ENCODE peak calls at places on chromosome 11, in nine cellular contexts. R is fibroblast of mammary gland, B is epithelial cell of esophagus, S is psoas muscle, J is cardiac muscle cell, H is left lung, A is HCT116, G is A549, C is sigmoid colon. Z is an unnamed sample.

GRCh38 chr11:32436751-32437405 is 1.5 kb upstream of the WT1 start:
- DNase-seq in R (no peak), B (no peak), S (no peak), J (no peak), H (no peak), A (no peak), G (no peak), C (no peak), Z (peak; percentile 42)

GRCh38 chr11:134610116-134610910 is 198.3 kb upstream of the B3GAT1 start:
- DNase-seq in R (no peak), B (no peak), S (no peak), J (no peak), H (no peak), A (no peak), G (no peak), C (no peak), Z (no peak)

GRCh38 chr11:112509300-112509699 is 248.6 kb upstream of the PLET1 start:
- DNase-seq in R (no peak), B (no peak), S (no peak), J (no peak), H (no peak), A (no peak), G (no peak), C (no peak), Z (no peak)

GRCh38 chr11:24295360-24295759 is 201.5 kb upstream of the LUZP2 start:
- DNase-seq in R (no peak), B (no peak), S (no peak), J (peak; percentile 28), H (no peak), A (no peak), G (no peak), C (no peak), Z (no peak)

GRCh38 chr11:49208006-49208721 is at the start of gene FOLH1:
- DNase-seq in R (peak; percentile 15), B (peak; percentile 13), S (peak; percentile 28), J (peak; percentile 1), H (peak; percentile 80), A (no peak), G (no peak), C (peak; percentile 63), Z (peak; percentile 53)

GRCh38 chr11:135015966-135016365 is 603.9 kb upstream of the B3GAT1 start:
- DNase-seq in R (no peak), B (no peak), S (no peak), J (no peak), H (no peak), A (no peak), G (no peak), C (no peak), Z (no peak)

GRCh38 chr11:40286137-40286536 is 1173.3 kb downstream of the LRRC4C start:
- DNase-seq in R (no peak), B (no peak), S (no peak), J (peak; percentile 62), H (no peak), A (no peak), G (no peak), C (no peak), Z (no peak)

GRCh38 chr11:95918056-95918455 is 5.9 kb downstream of the MTMR2 start:
- DNase-seq in R (no peak), B (no peak), S (no peak), J (no peak), H (no peak), A (no peak), G (no peak), C (no peak), Z (no peak)

GRCh38 chr11:8714622-8715225 is 32.1 kb downstream of the RPL27A start:
- DNase-seq in R (no peak), B (peak; percentile 30), S (no peak), J (no peak), H (no peak), A (no peak), G (no peak), C (no peak), Z (no peak)

GRCh38 chr11:17575431-17576425 is 28.7 kb downstream of the OTOG start:
- DNase-seq in R (no peak), B (no peak), S (no peak), J (no peak), H (no peak), A (no peak), G (no peak), C (no peak), Z (no peak)

GRCh38 chr11:45238724-45239123 is 47.4 kb downstream of the SYT13 start:
- DNase-seq in R (peak; percentile 69), B (peak; percentile 22), S (no peak), J (no peak), H (no peak), A (no peak), G (peak; percentile 52), C (peak; percentile 74), Z (no peak)

GRCh38 chr11:10926801-10927200 is 68.9 kb upstream of the ZBED5 start:
- DNase-seq in R (no peak), B (peak; percentile 68), S (no peak), J (no peak), H (no peak), A (no peak), G (peak; percentile 36), C (no peak), Z (no peak)

GRCh38 chr11:119306373-119306890 is 10.5 kb downstream of the MCAM start:
- DNase-seq in R (peak; percentile 85), B (no peak), S (peak; percentile 47), J (no peak), H (no peak), A (no peak), G (no peak), C (no peak), Z (peak; percentile 66)

DNA sequence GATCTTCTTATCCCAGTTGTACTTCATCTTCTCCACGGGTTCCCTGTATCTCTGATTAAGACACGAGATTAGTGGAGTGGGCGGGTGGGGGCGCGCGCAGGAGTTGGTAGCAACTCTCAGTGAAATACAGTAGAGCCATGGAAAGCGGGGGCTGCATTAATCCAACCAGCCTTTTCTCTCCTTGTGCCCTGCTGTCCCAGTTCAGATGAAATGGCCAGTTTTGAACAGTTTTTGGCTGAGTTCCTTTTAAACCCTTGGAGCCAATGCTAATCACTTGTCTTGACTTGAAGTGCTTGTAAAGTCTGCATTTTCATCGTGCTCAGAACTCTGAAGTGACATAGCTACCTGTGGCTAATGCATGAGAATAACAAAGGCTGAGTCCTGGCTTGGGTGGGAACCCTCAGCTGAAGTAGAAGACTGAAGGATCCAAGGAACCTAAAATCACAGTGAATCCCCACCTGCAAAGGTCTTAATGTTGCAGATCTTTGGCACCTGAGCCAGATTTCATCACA is 777 bp upstream of the TMEM123 start:
- DNase-seq in R (peak; percentile 11), B (peak; percentile 44), S (no peak), J (no peak), H (no peak), A (no peak), G (no peak), C (no peak), Z (peak; percentile 60)
- TF ChIP-seq CTCF in R (no peak), B (no peak), S (no peak), J (no peak), H (no peak), A (no peak), G (no peak), C (no peak), Z (no peak)

GRCh38 chr11:72739240-72740059 is 12.8 kb downstream of the ARAP1 start:
- DNase-seq in R (no peak), B (no peak), S (no peak), J (no peak), H (peak; percentile 83), A (no peak), G (no peak), C (no peak), Z (no peak)
- H3K4me3 ChIP-seq in R (no peak overlapping the region), B (no peak overlapping the region), S (no peak overlapping the region), J (no peak overlapping the region), H (no peak overlapping the region), A (no peak overlapping the region), G (no peak overlapping the region), C (no peak overlapping the region), Z (no peak overlapping the region)

DNA sequence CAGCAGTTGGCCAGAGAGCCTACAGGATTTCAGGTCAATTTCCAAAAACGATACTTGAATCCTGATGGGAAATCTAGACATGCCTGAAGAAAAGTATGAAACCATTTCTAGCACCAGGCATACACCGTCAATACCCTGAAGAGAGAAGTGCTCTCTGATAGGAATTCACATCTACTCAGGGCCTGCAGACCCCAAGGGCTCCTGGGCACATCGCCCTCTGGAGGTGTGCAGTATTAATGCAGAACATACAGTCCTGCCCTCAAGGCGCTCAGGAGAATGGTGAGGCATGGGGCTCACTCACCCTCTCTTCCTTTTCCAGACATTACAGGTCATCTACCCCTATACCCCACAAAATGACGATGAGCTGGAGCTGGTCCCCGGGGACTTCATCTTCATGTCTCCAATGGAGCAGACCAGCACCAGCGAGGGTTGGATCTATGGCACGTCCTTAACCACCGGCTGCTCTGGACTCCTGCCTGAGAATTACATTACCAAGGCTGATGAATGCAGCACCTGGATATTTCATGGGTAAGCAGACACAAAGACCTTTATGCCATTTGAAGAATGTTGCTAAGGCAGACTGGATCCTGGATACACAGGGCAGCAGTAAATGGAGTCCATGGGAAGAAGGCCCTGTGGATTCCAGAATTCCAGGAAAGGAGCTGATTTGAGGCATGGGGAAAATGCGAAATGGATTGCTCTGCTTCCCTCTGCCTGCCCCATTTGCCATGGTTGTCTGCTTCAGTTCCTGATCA is 49.3 kb upstream of the CRTAM start:
- DNase-seq in R (no peak), B (no peak), S (no peak), J (no peak), H (no peak), A (no peak), G (no peak), C (no peak), Z (no peak)
- TF ChIP-seq CTCF in R (peak; percentile 26), B (no peak), S (no peak), J (no peak), H (no peak), A (peak; percentile 52), G (peak; percentile 30), C (no peak), Z (no peak)

GRCh38 chr11:15901046-15901445 is 455.3 kb downstream of the SOX6 start:
- DNase-seq in R (no peak), B (no peak), S (no peak), J (peak; percentile 62), H (no peak), A (no peak), G (no peak), C (no peak), Z (peak; percentile 47)

GRCh38 chr11:15905334-15905733 is 451.0 kb downstream of the SOX6 start:
- DNase-seq in R (no peak), B (no peak), S (peak; percentile 53), J (no peak), H (no peak), A (no peak), G (no peak), C (no peak), Z (no peak)

GRCh38 chr11:15905815-15906214 is 450.5 kb downstream of the SOX6 start:
- DNase-seq in R (no peak), B (no peak), S (peak; percentile 61), J (no peak), H (no peak), A (no peak), G (no peak), C (no peak), Z (no peak)

GRCh38 chr11:15903246-15903645 is 453.1 kb downstream of the SOX6 start:
- DNase-seq in R (no peak), B (peak; percentile 53), S (no peak), J (no peak), H (no peak), A (no peak), G (no peak), C (no peak), Z (no peak)

DNA sequence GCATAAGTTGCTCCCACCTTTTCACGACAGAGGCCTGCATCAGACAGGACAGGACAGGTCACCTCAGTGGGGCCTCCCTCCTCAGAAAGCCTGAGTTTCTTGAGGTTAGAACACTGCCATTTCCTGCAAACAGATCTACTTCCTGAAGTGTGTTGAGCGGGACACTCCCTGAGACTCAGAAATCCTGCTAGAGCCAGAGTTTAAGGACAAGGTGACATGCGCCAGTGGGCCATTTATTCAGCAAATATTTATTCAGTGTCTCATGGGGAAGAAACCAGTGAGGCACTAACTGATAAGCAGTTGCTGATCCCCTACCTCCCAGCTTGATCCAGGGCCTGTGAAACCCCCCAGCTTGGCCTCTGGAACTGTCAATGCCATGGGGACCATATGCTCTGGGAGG is 454.6 kb downstream of the SOX6 start:
- DNase-seq in R (no peak), B (no peak), S (no peak), J (no peak), H (no peak), A (no peak), G (peak; percentile 9), C (no peak), Z (no peak)
- H3K4me3 ChIP-seq in R (no peak overlapping the region), B (no peak overlapping the region), S (no peak overlapping the region), J (no peak overlapping the region), H (no peak overlapping the region), A (no peak overlapping the region), G (no peak overlapping the region), C (no peak overlapping the region), Z (no peak overlapping the region)